ENCODE peak calls at places on chromosome 3, in five cellular contexts. U is lower lobe of right lung, P is BE2C, K is upper lobe of left lung, E is CD14-positive monocyte. Y is an unnamed sample.

GRCh38 chr3:40309925-40310635 is 573 bp downstream of the EIF1B start:
- DNase-seq in K (peak), E (peak), P (peak), U (no peak), Y (peak)

GRCh38 chr3:37703633-37704032 is 158.0 kb upstream of the CTDSPL start:
- DNase-seq in K (no peak), U (no peak), E (no peak), P (no peak), Y (no peak)

GRCh38 chr3:171936231-171936841 is 93.2 kb downstream of the TMEM212 start:
- DNase-seq in U (peak), E (peak), P (no peak), K (no peak), Y (no peak)

GRCh38 chr3:17544632-17545031 is 197.8 kb downstream of the TBC1D5 start:
- DNase-seq in P (no peak), K (no peak), U (no peak), E (no peak), Y (no peak)

GRCh38 chr3:8576841-8577553 is 67.6 kb downstream of the SSUH2 start:
- DNase-seq in E (no peak), K (no peak), P (no peak), U (no peak), Y (no peak)

GRCh38 chr3:13528217-13528801 is 20.6 kb upstream of the FBLN2 start:
- DNase-seq in E (no peak), K (no peak), P (peak), U (no peak), Y (peak)

GRCh38 chr3:128260275-128260674 is 107.0 kb downstream of the EEFSEC start:
- DNase-seq in K (no peak), U (no peak), E (no peak), P (no peak), Y (no peak)

GRCh38 chr3:138933981-138934691 is 12.8 kb downstream of the FOXL2 start:
- DNase-seq in U (no peak), P (no peak), K (no peak), E (no peak), Y (no peak)

GRCh38 chr3:28290863-28291300 is 49.5 kb downstream of the CMC1 start:
- DNase-seq in P (no peak), E (no peak), K (no peak), U (no peak), Y (no peak)

GRCh38 chr3:58575986-58576652 is 1.1 kb downstream of the FAM107A start:
- DNase-seq in E (no peak), P (peak), K (no peak), U (no peak), Y (no peak)

GRCh38 chr3:104269771-104270170 is 1096.9 kb upstream of the ALCAM start:
- DNase-seq in E (no peak), K (no peak), U (no peak), P (no peak), Y (no peak)

GRCh38 chr3:136862953-136863352 is 945 bp downstream of the NCK1 start:
- DNase-seq in P (no peak), E (no peak), K (no peak), U (no peak), Y (no peak)

GRCh38 chr3:12750658-12751071 is 8.4 kb downstream of the TMEM40 start:
- DNase-seq in E (no peak), P (no peak), K (no peak), U (no peak), Y (no peak)

GRCh38 chr3:49124991-49125670 is 4.5 kb upstream of the USP19 start:
- DNase-seq in U (no peak), E (no peak), P (peak), K (no peak), Y (no peak)

GRCh38 chr3:108305484-108306172 is 9.3 kb downstream of the HHLA2 start:
- DNase-seq in E (no peak), U (peak), K (no peak), P (no peak), Y (no peak)

GRCh38 chr3:110530902-110531301 is 540.7 kb upstream of the NECTIN3 start:
- DNase-seq in E (no peak), P (no peak), K (no peak), U (no peak), Y (no peak)

GRCh38 chr3:106482436-106482835 is 613.6 kb upstream of the CBLB start:
- DNase-seq in U (no peak), K (no peak), P (no peak), E (no peak), Y (no peak)

GRCh38 chr3:12060139-12060831 is 56.1 kb downstream of the SYN2 start:
- DNase-seq in P (no peak), E (no peak), U (no peak), K (no peak), Y (no peak)

GRCh38 chr3:88141458-88142083 is 8.2 kb upstream of the C3orf38 start:
- DNase-seq in E (no peak), U (no peak), P (no peak), K (no peak), Y (no peak)

GRCh38 chr3:134406331-134407246 is 32.3 kb upstream of the AMOTL2 start:
- DNase-seq in U (peak), K (peak), P (peak), E (no peak), Y (peak)

GRCh38 chr3:84724877-84725276 is 233.9 kb upstream of the CADM2 start:
- DNase-seq in K (no peak), U (no peak), P (peak), E (no peak), Y (no peak)

GRCh38 chr3:42786631-42787030 is 13.6 kb upstream of the CCDC13 start:
- DNase-seq in U (no peak), K (no peak), P (no peak), E (no peak), Y (no peak)

GRCh38 chr3:14540821-14541385 is 761 bp upstream of the GRIP2 start:
- DNase-seq in K (peak), U (peak), P (no peak), E (no peak), Y (no peak)

GRCh38 chr3:13501527-13501926 is 21.4 kb downstream of the HDAC11 start:
- DNase-seq in P (no peak), K (no peak), E (no peak), U (peak), Y (no peak)

GRCh38 chr3:133459400-133459799 is 59.5 kb downstream of the BFSP2 start:
- DNase-seq in U (no peak), P (no peak), E (no peak), K (no peak), Y (no peak)

GRCh38 chr3:131072099-131072559 is 45.5 kb downstream of the NEK11 start:
- DNase-seq in U (no peak), P (no peak), K (no peak), E (no peak), Y (no peak)

GRCh38 chr3:43632269-43632733 is 10.5 kb upstream of the ANO10 start:
- DNase-seq in E (no peak), U (no peak), K (no peak), P (no peak), Y (no peak)

GRCh38 chr3:9298236-9298635 is 48.8 kb upstream of the SRGAP3 start:
- DNase-seq in U (no peak), K (no peak), E (no peak), P (no peak), Y (no peak)

GRCh38 chr3:135559802-135560201 is 405.7 kb upstream of the PPP2R3A start:
- DNase-seq in K (no peak), U (no peak), E (no peak), P (no peak), Y (no peak)

DNA sequence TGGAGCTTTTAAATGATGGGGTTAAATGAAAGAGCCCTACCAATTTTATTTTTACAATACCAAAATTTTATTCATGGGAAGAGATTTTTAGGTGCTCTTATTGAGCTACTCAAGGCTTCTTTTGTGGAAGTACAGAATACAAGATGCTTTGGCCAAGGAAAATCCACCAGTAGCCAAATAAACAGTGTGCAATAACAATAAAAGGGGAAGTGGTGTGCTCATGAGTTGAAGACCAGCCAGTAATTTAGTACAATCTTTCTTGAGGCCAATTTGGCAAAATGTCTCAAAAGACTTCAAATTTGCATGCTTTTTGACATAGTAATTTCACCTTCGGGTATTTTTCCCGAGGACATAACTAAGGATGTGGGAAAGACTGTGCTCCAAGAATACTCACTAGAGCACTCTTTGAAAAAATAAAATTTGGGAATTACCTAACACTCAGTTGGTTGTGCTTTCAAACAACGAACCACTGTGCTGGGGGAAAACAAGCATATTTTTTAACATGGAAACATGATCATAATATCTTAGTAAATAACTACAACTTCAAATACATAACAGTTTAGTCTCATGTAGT is 294.0 kb downstream of the DIPK2A start:
- DNase-seq in P (no peak), E (no peak), K (no peak), U (no peak), Y (no peak)
- TF ChIP-seq CTCF in P (no peak), E (no peak), K (no peak), U (no peak), Y (no peak)

GRCh38 chr3:99620976-99621375 is 17.4 kb upstream of the COL8A1 start:
- DNase-seq in E (no peak), P (no peak), K (no peak), U (no peak), Y (no peak)

GRCh38 chr3:99624536-99625236 is 13.7 kb upstream of the COL8A1 start:
- DNase-seq in E (no peak), K (no peak), P (no peak), U (no peak), Y (no peak)

GRCh38 chr3:99625237-99625622 is 13.2 kb upstream of the COL8A1 start:
- DNase-seq in U (no peak), K (no peak), E (no peak), P (no peak), Y (no peak)

GRCh38 chr3:99614768-99615167 is 23.6 kb upstream of the COL8A1 start:
- DNase-seq in P (no peak), U (no peak), K (no peak), E (no peak), Y (no peak)

GRCh38 chr3:99620077-99620476 is 18.3 kb upstream of the COL8A1 start:
- DNase-seq in E (no peak), P (no peak), K (no peak), U (no peak), Y (no peak)
- TF ChIP-seq CTCF in E (no peak), P (no peak), K (no peak), U (no peak), Y (peak)

GRCh38 chr3:47588587-47588986 is 9.9 kb upstream of the CSPG5 start:
- DNase-seq in K (no peak), U (no peak), E (no peak), P (no peak), Y (no peak)
- TF ChIP-seq CTCF in K (no peak), U (no peak), E (no peak), P (no peak), Y (no peak)

GRCh38 chr3:101811875-101812274 is 32.9 kb downstream of the NXPE3 start:
- DNase-seq in U (no peak), E (no peak), P (no peak), K (no peak), Y (no peak)

GRCh38 chr3:101812895-101813294 is 33.9 kb downstream of the NXPE3 start:
- DNase-seq in P (no peak), E (no peak), K (no peak), U (no peak), Y (no peak)

GRCh38 chr3:101816215-101817149 is 32.8 kb upstream of the NFKBIZ start:
- DNase-seq in P (no peak), U (no peak), K (no peak), E (no peak), Y (no peak)

GRCh38 chr3:101814835-101815234 is 34.5 kb upstream of the NFKBIZ start:
- DNase-seq in P (no peak), U (no peak), K (no peak), E (no peak), Y (no peak)

GRCh38 chr3:101813817-101814440 is 34.9 kb downstream of the NXPE3 start:
- DNase-seq in E (no peak), U (no peak), P (no peak), K (no peak), Y (no peak)
- TF ChIP-seq CTCF in E (peak), U (peak), P (peak), K (peak), Y (peak)

GRCh38 chr3:60788185-60788584 is 463.1 kb downstream of the FHIT start:
- DNase-seq in U (no peak), K (no peak), E (no peak), P (no peak), Y (no peak)
- TF ChIP-seq CTCF in U (no peak), K (no peak), E (no peak), P (no peak), Y (no peak)

Y was measured in neural crest cell.